ENCODE peak calls at places on chromosomes 11 and 22, in ten cellular contexts. G, S, I, Y, F, R, N, T, Q and B are unnamed samples.
A peak's percentile ranks its signal among the peaks of the same experiment; 100 is the strongest.

GRCh38 chr11:86811637-86812321 is 11.4 kb downstream of the PRSS23 start:
- DNase-seq in G (no peak), S (no peak), I (no peak), Y (no peak), F (no peak), R (no peak), N (no peak), T (no peak), Q (peak; percentile 88), B (no peak)

GRCh38 chr11:62054484-62055121 is 69.2 kb upstream of the INCENP start:
- DNase-seq in G (peak; percentile 69), S (no peak), I (peak; percentile 79), Y (no peak), F (no peak), R (peak; percentile 41), N (no peak), T (no peak), Q (peak; percentile 56), B (peak; percentile 22)

GRCh38 chr22:48755332-48755949 is 1072.2 kb downstream of the BRD1 start:
- DNase-seq in G (no peak), S (no peak), I (no peak), Y (no peak), F (no peak), R (no peak), N (no peak), T (no peak), Q (no peak), B (no peak)

GRCh38 chr11:57646756-57647303 is 2.9 kb downstream of the YPEL4 start:
- DNase-seq in G (no peak), S (no peak), I (no peak), Y (no peak), F (no peak), R (no peak), N (no peak), T (no peak), Q (peak; percentile 60), B (peak; percentile 25)

GRCh38 chr22:30767656-30768055 is 73.0 kb downstream of the OSBP2 start:
- DNase-seq in G (no peak), S (no peak), I (no peak), Y (no peak), F (no peak), R (no peak), N (no peak), T (no peak), Q (no peak), B (peak; percentile 23)

GRCh38 chr11:34446389-34446788 is 7.7 kb downstream of the CAT start:
- DNase-seq in G (no peak), S (no peak), I (no peak), Y (no peak), F (no peak), R (no peak), N (no peak), T (no peak), Q (no peak), B (no peak)

GRCh38 chr22:30198152-30198845 is 48.3 kb downstream of the LIF start:
- DNase-seq in G (no peak), S (no peak), I (no peak), Y (no peak), F (no peak), R (no peak), N (no peak), T (no peak), Q (no peak), B (no peak)

GRCh38 chr11:15114501-15115475 is at the start of gene INSC:
- DNase-seq in G (no peak), S (peak; percentile 20), I (no peak), Y (no peak), F (peak; percentile 18), R (no peak), N (no peak), T (no peak), Q (peak; percentile 33), B (peak; percentile 7)

GRCh38 chr11:1906623-1907423 is 12.7 kb upstream of the TNNT3 start:
- DNase-seq in G (no peak), S (no peak), I (no peak), Y (no peak), F (no peak), R (no peak), N (no peak), T (no peak), Q (no peak), B (no peak)

GRCh38 chr22:20249797-20250354 is 18.2 kb downstream of the RTN4R start:
- DNase-seq in G (no peak), S (no peak), I (no peak), Y (no peak), F (no peak), R (no peak), N (no peak), T (no peak), Q (no peak), B (peak; percentile 76)